ENCODE peak calls at places on chromosome X, in eight cellular contexts. H, X, P, W, G, S, M and O are unnamed samples.

GRCh38 chrX:150845091-150845490 is 53.4 kb downstream of the CD99L2 start:
- DNase-seq in H (no peak), X (no peak), P (no peak), W (no peak), G (no peak), S (no peak), M (no peak), O (no peak)

GRCh38 chrX:20312018-20312417 is 45.3 kb upstream of the RPS6KA3 start:
- DNase-seq in H (no peak), X (no peak), P (no peak), W (no peak), G (no peak), S (no peak), M (no peak), O (no peak)

GRCh38 chrX:24993887-24994286 is 21.9 kb downstream of the ARX start:
- DNase-seq in H (no peak), X (no peak), P (no peak), W (no peak), G (no peak), S (no peak), M (no peak), O (no peak)

GRCh38 chrX:23900220-23900797 is 7.4 kb downstream of the APOO start:
- DNase-seq in H (no peak), X (no peak), P (no peak), W (no peak), G (no peak), S (no peak), M (peak; percentile 51), O (no peak)

GRCh38 chrX:7158468-7158990 is 10.6 kb upstream of the PUDP start:
- DNase-seq in H (no peak), X (no peak), P (peak; percentile 11), W (no peak), G (no peak), S (no peak), M (no peak), O (no peak)

GRCh38 chrX:28177202-28177601 is 196.0 kb upstream of the DCAF8L1 start:
- DNase-seq in H (no peak), X (no peak), P (peak; percentile 34), W (no peak), G (no peak), S (no peak), M (no peak), O (no peak)

GRCh38 chrX:97845451-97845850 is 961.7 kb downstream of the RPA4 start:
- DNase-seq in H (no peak), X (no peak), P (no peak), W (no peak), G (no peak), S (no peak), M (no peak), O (no peak)

GRCh38 chrX:15930585-15930984 is 76.0 kb upstream of the AP1S2 start:
- DNase-seq in H (no peak), X (peak; percentile 9), P (peak; percentile 13), W (no peak), G (no peak), S (no peak), M (peak; percentile 55), O (no peak)

GRCh38 chrX:129593137-129593536 is 53.1 kb downstream of the OCRL start:
- DNase-seq in H (no peak), X (no peak), P (peak; percentile 44), W (no peak), G (no peak), S (peak; percentile 24), M (peak; percentile 34), O (no peak)

GRCh38 chrX:131057706-131058105 is 440 bp upstream of the ARHGAP36 start:
- DNase-seq in H (no peak), X (no peak), P (no peak), W (no peak), G (no peak), S (no peak), M (no peak), O (no peak)

GRCh38 chrX:78708171-78708570 is 39.3 kb upstream of the LPAR4 start:
- DNase-seq in H (no peak), X (no peak), P (no peak), W (peak; percentile 33), G (no peak), S (peak; percentile 17), M (peak; percentile 52), O (peak; percentile 24)

GRCh38 chrX:117510453-117510852 is 606.2 kb downstream of the KLHL13 start:
- DNase-seq in H (no peak), X (no peak), P (no peak), W (no peak), G (no peak), S (no peak), M (no peak), O (no peak)

GRCh38 chrX:119071381-119071780 is 1.4 kb upstream of the CT47C1 start:
- DNase-seq in H (no peak), X (no peak), P (no peak), W (no peak), G (no peak), S (no peak), M (no peak), O (no peak)

GRCh38 chrX:102833136-102833535 is 103.9 kb upstream of the RAB40AL start:
- DNase-seq in H (no peak), X (no peak), P (no peak), W (peak; percentile 18), G (no peak), S (no peak), M (peak; percentile 54), O (no peak)

GRCh38 chrX:53262918-53263394 is 18.4 kb downstream of the IQSEC2 start:
- DNase-seq in H (no peak), X (no peak), P (peak; percentile 81), W (peak; percentile 44), G (no peak), S (no peak), M (peak; percentile 89), O (no peak)

GRCh38 chrX:129649268-129650182 is 5.2 kb downstream of the APLN start:
- DNase-seq in H (no peak), X (no peak), P (no peak), W (peak; percentile 24), G (no peak), S (no peak), M (peak; percentile 84), O (no peak)

GRCh38 chrX:107738272-107738671 is 37.3 kb downstream of the TSC22D3 start:
- DNase-seq in H (no peak), X (no peak), P (no peak), W (no peak), G (no peak), S (no peak), M (no peak), O (peak; percentile 82)

GRCh38 chrX:18173494-18174180 is 47.0 kb downstream of the BEND2 start:
- DNase-seq in H (no peak), X (peak; percentile 75), P (no peak), W (no peak), G (no peak), S (no peak), M (no peak), O (no peak)